ENCODE peak calls at places on chromosomes 7 and 10, in nine cellular contexts. One of them, this sample, is unnamed. For H3K4me1, the result is how much of the 10 kb centered on the place peaks cover.

GRCh38 chr7:149310113-149310836 is 48.3 kb downstream of the ZNF783 start:
- DNase-seq in GM23248: peak
- DNase-seq in mammary epithelial cell: peak
- DNase-seq in H1: no peak
- DNase-seq in IMR-90: peak
- DNase-seq in Karpas-422: peak
- DNase-seq in neural progenitor cell: no peak
- DNase-seq in neuronal stem cell: no peak
- DNase-seq in trophoblast cell: peak
- DNase-seq in this sample: peak

GRCh38 chr7:100582650-100583049 is 3.3 kb downstream of the LRCH4 start:
- DNase-seq in GM23248: no peak
- DNase-seq in Karpas-422: no peak
- DNase-seq in IMR-90: no peak
- DNase-seq in H1: no peak
- DNase-seq in mammary epithelial cell: no peak
- DNase-seq in neural progenitor cell: no peak
- DNase-seq in neuronal stem cell: no peak
- DNase-seq in trophoblast cell: no peak
- DNase-seq in this sample: no peak

GRCh38 chr10:47038881-47039557 is 127.8 kb downstream of the PTPN20 start:
- DNase-seq in neural progenitor cell: peak
- DNase-seq in IMR-90: no peak
- DNase-seq in mammary epithelial cell: no peak
- DNase-seq in GM23248: no peak
- DNase-seq in Karpas-422: no peak
- DNase-seq in trophoblast cell: peak
- DNase-seq in H1: no peak
- DNase-seq in neuronal stem cell: no peak
- DNase-seq in this sample: no peak

GRCh38 chr10:79148452-79149344 is 79.9 kb downstream of the ZMIZ1 start:
- DNase-seq in neural progenitor cell: peak
- DNase-seq in trophoblast cell: peak
- DNase-seq in GM23248: peak
- DNase-seq in IMR-90: peak
- DNase-seq in H1: no peak
- DNase-seq in neuronal stem cell: no peak
- DNase-seq in mammary epithelial cell: peak
- DNase-seq in Karpas-422: no peak
- DNase-seq in this sample: peak

GRCh38 chr7:1538544-1539345 is 8.2 kb downstream of the MAFK start:
- DNase-seq in neural progenitor cell: no peak
- DNase-seq in trophoblast cell: peak
- DNase-seq in mammary epithelial cell: no peak
- DNase-seq in neuronal stem cell: no peak
- DNase-seq in IMR-90: no peak
- DNase-seq in Karpas-422: no peak
- DNase-seq in H1: no peak
- DNase-seq in GM23248: no peak
- DNase-seq in this sample: no peak

GRCh38 chr10:121754667-121755066 is 156.4 kb upstream of the FGFR2 start:
- DNase-seq in H1: no peak
- DNase-seq in Karpas-422: no peak
- DNase-seq in IMR-90: no peak
- DNase-seq in GM23248: no peak
- DNase-seq in neuronal stem cell: no peak
- DNase-seq in trophoblast cell: no peak
- DNase-seq in mammary epithelial cell: no peak
- DNase-seq in neural progenitor cell: no peak
- DNase-seq in this sample: no peak

GRCh38 chr10:98361131-98361633 is 53.8 kb downstream of the PYROXD2 start:
- DNase-seq in neuronal stem cell: no peak
- DNase-seq in Karpas-422: no peak
- DNase-seq in IMR-90: peak
- DNase-seq in mammary epithelial cell: peak
- DNase-seq in neural progenitor cell: peak
- DNase-seq in H1: no peak
- DNase-seq in GM23248: peak
- DNase-seq in trophoblast cell: peak
- DNase-seq in this sample: peak

GRCh38 chr10:132539894-132540293 is 2.3 kb downstream of the INPP5A start:
- DNase-seq in mammary epithelial cell: no peak
- DNase-seq in neuronal stem cell: no peak
- DNase-seq in trophoblast cell: no peak
- DNase-seq in H1: no peak
- DNase-seq in IMR-90: peak
- DNase-seq in neural progenitor cell: no peak
- DNase-seq in GM23248: peak
- DNase-seq in Karpas-422: peak
- DNase-seq in this sample: no peak

GRCh38 chr7:25359471-25360059 is 131.3 kb upstream of the NPVF start:
- DNase-seq in neuronal stem cell: no peak
- DNase-seq in trophoblast cell: no peak
- DNase-seq in IMR-90: no peak
- DNase-seq in GM23248: peak
- DNase-seq in mammary epithelial cell: no peak
- DNase-seq in Karpas-422: no peak
- DNase-seq in neural progenitor cell: peak
- DNase-seq in H1: no peak
- DNase-seq in this sample: no peak

GRCh38 chr10:16519908-16520861 is 1.5 kb downstream of the C1QL3 start:
- DNase-seq in neuronal stem cell: no peak
- DNase-seq in Karpas-422: no peak
- DNase-seq in neural progenitor cell: peak
- DNase-seq in GM23248: peak
- DNase-seq in H1: no peak
- DNase-seq in trophoblast cell: no peak
- DNase-seq in IMR-90: no peak
- DNase-seq in mammary epithelial cell: no peak
- DNase-seq in this sample: no peak

GRCh38 chr7:83524286-83525075 is 124.5 kb downstream of the SEMA3E start:
- DNase-seq in IMR-90: peak
- DNase-seq in GM23248: no peak
- DNase-seq in trophoblast cell: peak
- DNase-seq in Karpas-422: no peak
- DNase-seq in neuronal stem cell: no peak
- DNase-seq in H1: no peak
- DNase-seq in mammary epithelial cell: peak
- DNase-seq in neural progenitor cell: no peak
- DNase-seq in this sample: no peak

GRCh38 chr7:85226401-85227085 is 39.7 kb upstream of the SEMA3D start:
- DNase-seq in Karpas-422: no peak
- DNase-seq in H1: no peak
- DNase-seq in IMR-90: peak
- DNase-seq in neuronal stem cell: no peak
- DNase-seq in GM23248: no peak
- DNase-seq in neural progenitor cell: no peak
- DNase-seq in mammary epithelial cell: no peak
- DNase-seq in trophoblast cell: no peak
- DNase-seq in this sample: no peak

GRCh38 chr10:51047857-51048256 is 26.4 kb upstream of the PRKG1 start:
- DNase-seq in neural progenitor cell: no peak
- DNase-seq in GM23248: peak
- DNase-seq in mammary epithelial cell: no peak
- DNase-seq in IMR-90: no peak
- DNase-seq in neuronal stem cell: no peak
- DNase-seq in trophoblast cell: no peak
- DNase-seq in H1: no peak
- DNase-seq in Karpas-422: no peak
- DNase-seq in this sample: no peak

GRCh38 chr10:122462533-122463465 is 1.4 kb downstream of the HTRA1 start:
- DNase-seq in H1: no peak
- DNase-seq in Karpas-422: no peak
- DNase-seq in neural progenitor cell: peak
- DNase-seq in neuronal stem cell: no peak
- DNase-seq in GM23248: peak
- DNase-seq in trophoblast cell: peak
- DNase-seq in IMR-90: peak
- DNase-seq in mammary epithelial cell: peak
- DNase-seq in this sample: no peak

GRCh38 chr10:5951167-5951711 is 26.1 kb downstream of the IL15RA start:
- DNase-seq in neuronal stem cell: no peak
- DNase-seq in Karpas-422: no peak
- DNase-seq in mammary epithelial cell: peak
- DNase-seq in neural progenitor cell: no peak
- DNase-seq in IMR-90: no peak
- DNase-seq in GM23248: peak
- DNase-seq in trophoblast cell: peak
- DNase-seq in H1: no peak
- DNase-seq in this sample: peak

GRCh38 chr10:132308588-132309451 is 1.1 kb upstream of the STK32C start:
- DNase-seq in H1: no peak
- DNase-seq in neuronal stem cell: no peak
- DNase-seq in GM23248: peak
- DNase-seq in neural progenitor cell: peak
- DNase-seq in IMR-90: no peak
- DNase-seq in mammary epithelial cell: no peak
- DNase-seq in Karpas-422: no peak
- DNase-seq in trophoblast cell: peak
- DNase-seq in this sample: no peak

GRCh38 chr7:143967398-143967797 is 12.8 kb downstream of the OR2F1 start:
- DNase-seq in trophoblast cell: peak
- DNase-seq in neuronal stem cell: no peak
- DNase-seq in IMR-90: no peak
- DNase-seq in neural progenitor cell: no peak
- DNase-seq in H1: no peak
- DNase-seq in GM23248: no peak
- DNase-seq in mammary epithelial cell: no peak
- DNase-seq in Karpas-422: no peak
- DNase-seq in this sample: no peak

GRCh38 chr7:114922652-114923402 is 933 bp downstream of the MDFIC start:
- DNase-seq in Karpas-422: no peak
- DNase-seq in mammary epithelial cell: peak
- DNase-seq in neuronal stem cell: no peak
- DNase-seq in IMR-90: peak
- DNase-seq in trophoblast cell: peak
- DNase-seq in GM23248: peak
- DNase-seq in neural progenitor cell: peak
- DNase-seq in H1: no peak
- DNase-seq in this sample: no peak

GRCh38 chr10:101287183-101287830 is 58.0 kb upstream of the LBX1 start:
- DNase-seq in IMR-90: no peak
- DNase-seq in GM23248: no peak
- DNase-seq in trophoblast cell: no peak
- DNase-seq in H1: no peak
- DNase-seq in neuronal stem cell: no peak
- DNase-seq in neural progenitor cell: peak
- DNase-seq in mammary epithelial cell: no peak
- DNase-seq in Karpas-422: no peak
- DNase-seq in this sample: no peak

DNA sequence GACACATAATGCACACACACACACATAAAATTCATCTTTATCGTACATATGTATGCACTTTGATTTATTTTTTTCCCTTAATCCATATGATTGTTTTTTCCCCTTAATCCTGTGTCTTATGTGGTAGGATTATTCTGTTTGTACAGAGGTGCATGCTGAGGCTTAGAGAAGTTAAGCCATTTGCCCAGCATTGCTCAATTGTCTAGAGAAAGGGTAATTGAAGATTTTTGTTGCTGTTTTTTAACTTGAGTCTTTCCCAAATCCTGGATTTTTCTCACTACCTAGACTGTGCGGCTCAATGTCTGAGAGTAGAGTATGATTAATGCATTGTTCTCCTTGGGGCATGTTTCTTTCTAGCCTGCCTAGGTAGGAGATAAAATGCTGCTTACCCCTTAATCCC is 35.0 kb downstream of the WBP1L start:
- DNase-seq in neural progenitor cell: no peak
- DNase-seq in neuronal stem cell: no peak
- DNase-seq in H1: no peak
- DNase-seq in Karpas-422: no peak
- DNase-seq in trophoblast cell: peak
- DNase-seq in IMR-90: no peak
- DNase-seq in GM23248: no peak
- DNase-seq in mammary epithelial cell: no peak
- DNase-seq in this sample: no peak
- H3K4me1 ChIP-seq in neural progenitor cell: half or more
- H3K4me1 ChIP-seq in neuronal stem cell: under half
- H3K4me1 ChIP-seq in H1: under half
- H3K4me1 ChIP-seq in Karpas-422: under half
- H3K4me1 ChIP-seq in trophoblast cell: half or more
- H3K4me1 ChIP-seq in IMR-90: under half
- H3K4me1 ChIP-seq in GM23248: half or more
- H3K4me1 ChIP-seq in mammary epithelial cell: half or more
- H3K4me1 ChIP-seq in this sample: half or more

DNA sequence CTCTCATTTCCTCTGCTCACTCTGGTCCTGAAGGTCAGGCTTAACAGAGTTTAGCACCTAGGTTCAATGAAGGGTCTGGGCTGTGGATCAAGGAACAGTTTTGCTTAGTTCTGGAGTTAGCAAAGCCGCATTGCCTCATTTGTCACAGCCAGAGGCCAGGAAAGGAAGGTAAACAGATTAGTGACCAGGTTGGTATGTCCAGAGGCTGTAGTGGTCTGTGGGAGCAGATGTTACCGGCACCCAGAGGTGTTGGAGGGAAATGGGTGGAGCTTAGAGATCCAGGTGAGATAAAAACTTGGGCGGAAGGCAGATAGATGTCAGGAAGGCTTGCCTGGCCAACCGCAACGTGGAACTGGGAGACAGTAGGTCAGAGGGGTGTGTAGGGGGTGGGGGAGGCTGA is 36.6 kb upstream of the ZMIZ2 start:
- DNase-seq in neural progenitor cell: no peak
- DNase-seq in H1: no peak
- DNase-seq in mammary epithelial cell: no peak
- DNase-seq in GM23248: no peak
- DNase-seq in IMR-90: peak
- DNase-seq in trophoblast cell: peak
- DNase-seq in neuronal stem cell: no peak
- DNase-seq in Karpas-422: peak
- DNase-seq in this sample: no peak
- H3K4me2 ChIP-seq in neural progenitor cell: no peak
- H3K4me2 ChIP-seq in H1: no peak
- H3K4me2 ChIP-seq in mammary epithelial cell: no peak
- H3K4me2 ChIP-seq in GM23248: no peak
- H3K4me2 ChIP-seq in IMR-90: no peak
- H3K4me2 ChIP-seq in trophoblast cell: no peak
- H3K4me2 ChIP-seq in neuronal stem cell: no peak
- H3K4me2 ChIP-seq in Karpas-422: no peak
- H3K4me2 ChIP-seq in this sample: no peak

DNA sequence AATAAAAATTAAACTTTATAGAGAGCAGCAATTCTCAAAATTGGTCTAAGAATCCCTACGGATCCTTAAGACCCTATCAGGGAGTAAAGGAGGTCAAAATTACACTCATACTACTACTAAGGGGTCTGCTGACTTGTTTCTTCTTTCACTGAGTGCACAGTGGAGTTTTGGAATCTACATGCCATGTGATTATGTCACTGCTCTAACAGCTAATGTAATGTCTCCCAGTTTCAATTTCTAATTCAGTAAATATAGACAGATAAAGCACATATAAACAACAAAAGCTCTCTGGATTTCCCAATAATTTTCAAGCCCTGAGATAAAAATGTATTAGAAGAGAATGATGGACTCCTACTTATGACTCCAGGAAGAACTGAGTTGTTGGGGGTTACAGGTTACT is 74.6 kb downstream of the WAPL start:
- DNase-seq in Karpas-422: no peak
- DNase-seq in neuronal stem cell: no peak
- DNase-seq in neural progenitor cell: no peak
- DNase-seq in H1: no peak
- DNase-seq in GM23248: peak
- DNase-seq in trophoblast cell: no peak
- DNase-seq in mammary epithelial cell: no peak
- DNase-seq in IMR-90: peak
- DNase-seq in this sample: no peak
- H3K9ac ChIP-seq in Karpas-422: no peak
- H3K9ac ChIP-seq in neuronal stem cell: no peak
- H3K9ac ChIP-seq in neural progenitor cell: no peak
- H3K9ac ChIP-seq in H1: no peak
- H3K9ac ChIP-seq in GM23248: no peak
- H3K9ac ChIP-seq in trophoblast cell: no peak
- H3K9ac ChIP-seq in mammary epithelial cell: no peak
- H3K9ac ChIP-seq in IMR-90: no peak
- H3K9ac ChIP-seq in this sample: no peak

GRCh38 chr10:27709304-27709703 is 36.3 kb downstream of the MKX start:
- DNase-seq in Karpas-422: no peak
- DNase-seq in neural progenitor cell: no peak
- DNase-seq in mammary epithelial cell: no peak
- DNase-seq in H1: no peak
- DNase-seq in neuronal stem cell: no peak
- DNase-seq in GM23248: no peak
- DNase-seq in IMR-90: no peak
- DNase-seq in trophoblast cell: peak
- DNase-seq in this sample: no peak
- H3K4me1 ChIP-seq in Karpas-422: under half
- H3K4me1 ChIP-seq in neural progenitor cell: under half
- H3K4me1 ChIP-seq in mammary epithelial cell: under half
- H3K4me1 ChIP-seq in H1: under half
- H3K4me1 ChIP-seq in neuronal stem cell: under half
- H3K4me1 ChIP-seq in GM23248: under half
- H3K4me1 ChIP-seq in IMR-90: under half
- H3K4me1 ChIP-seq in trophoblast cell: under half
- H3K4me1 ChIP-seq in this sample: under half